ENCODE peak calls at places on chromosomes 2 and 18, in nine cellular contexts. M is RCC 7860; C is aorta; K is mucosa of descending colon; R is foreskin keratinocyte; G is Panc1; L is stimulated activated CD8-positive, alpha-beta memory T cell treated with anti-CD3 and anti-CD28 coated beads, Interleukin-4, amount 100 ng/mL, for 1 hour; Q is skeletal muscle cell; H is CD4-positive, alpha-beta T cell. I is an unnamed sample.

GRCh38 chr18:35099911-35100310 is 58.7 kb downstream of the MAPRE2 start:
- DNase-seq in M (no peak), K (no peak), H (no peak), R (peak), Q (peak), L (no peak), C (no peak), G (no peak), I (no peak)

GRCh38 chr2:102803041-102803896 is 41.4 kb downstream of the TMEM182 start:
- DNase-seq in L (no peak), M (no peak), H (no peak), G (no peak), R (peak), Q (no peak), K (no peak), C (no peak), I (no peak)

GRCh38 chr2:95158891-95159619 is 593 bp downstream of the ZNF514 start:
- DNase-seq in R (peak), K (peak), L (no peak), H (peak), G (no peak), C (peak), Q (no peak), M (peak), I (no peak)

GRCh38 chr2:17747684-17748452 is 5.7 kb downstream of the SMC6 start:
- DNase-seq in Q (no peak), H (no peak), M (peak), C (no peak), R (peak), G (no peak), K (no peak), L (no peak), I (no peak)

GRCh38 chr2:168208652-168209051 is 38.7 kb downstream of the STK39 start:
- DNase-seq in K (no peak), M (peak), H (no peak), C (no peak), L (no peak), G (no peak), Q (no peak), R (no peak), I (no peak)

GRCh38 chr18:10351221-10351795 is 103.1 kb upstream of the APCDD1 start:
- DNase-seq in L (no peak), Q (peak), H (no peak), R (no peak), C (no peak), G (no peak), K (no peak), M (no peak), I (no peak)

GRCh38 chr2:154452906-154453493 is 245.5 kb upstream of the KCNJ3 start:
- DNase-seq in Q (no peak), G (no peak), L (no peak), H (no peak), M (no peak), K (no peak), C (no peak), R (peak), I (peak)

GRCh38 chr2:26606847-26607190 is 34.3 kb downstream of the CIB4 start:
- DNase-seq in R (peak), C (no peak), Q (no peak), G (no peak), K (no peak), H (no peak), M (no peak), L (no peak), I (peak)

GRCh38 chr2:128318776-128319456 is at the start of gene HS6ST1:
- DNase-seq in M (peak), Q (no peak), C (peak), H (peak), G (no peak), K (peak), L (peak), R (peak), I (peak)

GRCh38 chr2:68736086-68736485 is 1.5 kb downstream of the ARHGAP25 start:
- DNase-seq in R (no peak), K (no peak), G (no peak), C (no peak), H (no peak), M (no peak), L (no peak), Q (no peak), I (no peak)

GRCh38 chr18:4636957-4637356 is 181.8 kb upstream of the DLGAP1 start:
- DNase-seq in M (peak), C (no peak), Q (no peak), R (no peak), G (no peak), L (no peak), H (no peak), K (no peak), I (no peak)

GRCh38 chr2:240170354-240170735 is 29.9 kb upstream of the OTOS start:
- DNase-seq in G (no peak), C (peak), Q (no peak), M (no peak), L (no peak), K (no peak), H (no peak), R (no peak), I (no peak)

GRCh38 chr2:101253713-101254085 is 1.0 kb downstream of the CNOT11 start:
- DNase-seq in K (no peak), Q (no peak), G (no peak), M (no peak), R (no peak), L (no peak), H (no peak), C (no peak), I (no peak)

GRCh38 chr2:105329561-105330495 is at the start of gene TGFBRAP1:
- DNase-seq in C (peak), K (peak), R (peak), L (peak), M (no peak), G (no peak), H (peak), Q (no peak), I (no peak)

GRCh38 chr2:233712596-233713261 is at the start of gene UGT1A5:
- DNase-seq in L (no peak), H (no peak), C (no peak), M (no peak), R (no peak), G (no peak), K (no peak), Q (no peak), I (no peak)

GRCh38 chr2:144389151-144389929 is 130.6 kb downstream of the ZEB2 start:
- DNase-seq in R (peak), M (no peak), K (peak), C (no peak), H (no peak), Q (no peak), G (no peak), L (no peak), I (no peak)

GRCh38 chr2:460861-461260 is 173.0 kb upstream of the ALKAL2 start:
- DNase-seq in L (no peak), G (no peak), M (no peak), R (no peak), C (no peak), H (no peak), K (no peak), Q (no peak), I (no peak)

GRCh38 chr2:12089001-12089400 is 342.6 kb downstream of the LPIN1 start:
- DNase-seq in L (no peak), H (no peak), M (no peak), G (no peak), K (no peak), R (no peak), C (no peak), Q (no peak), I (no peak)

GRCh38 chr18:75464356-75464755 is 36.9 kb upstream of the SMIM21 start:
- DNase-seq in G (no peak), Q (no peak), M (no peak), K (no peak), C (no peak), R (no peak), L (no peak), H (no peak), I (no peak)

GRCh38 chr2:145757503-145758290 is 1237.8 kb upstream of the ZEB2 start:
- DNase-seq in H (no peak), K (no peak), R (peak), C (no peak), M (no peak), L (no peak), G (no peak), Q (no peak), I (no peak)

GRCh38 chr2:168974370-168974769 is 56.8 kb downstream of the ABCB11 start:
- DNase-seq in R (no peak), G (no peak), H (no peak), L (no peak), K (no peak), Q (no peak), C (no peak), M (no peak), I (no peak)

GRCh38 chr18:45276878-45277277 is 338.4 kb upstream of the SLC14A2 start:
- DNase-seq in H (no peak), G (no peak), M (no peak), L (no peak), R (no peak), K (no peak), C (no peak), Q (no peak), I (no peak)

GRCh38 chr18:59264651-59265245 is 8.5 kb downstream of the RAX start:
- DNase-seq in C (no peak), H (no peak), R (no peak), G (no peak), M (no peak), L (no peak), Q (no peak), K (no peak), I (no peak)

GRCh38 chr18:76686737-76687231 is 135.6 kb upstream of the ZNF236 start:
- DNase-seq in K (peak), C (peak), Q (no peak), H (no peak), G (peak), L (no peak), R (peak), M (peak), I (peak)

GRCh38 chr18:72878143-72878542 is 10.4 kb upstream of the NETO1 start:
- DNase-seq in L (no peak), C (no peak), Q (no peak), G (no peak), K (no peak), H (no peak), R (no peak), M (no peak), I (no peak)

GRCh38 chr2:27079233-27080139 is 1.1 kb downstream of the EMILIN1 start:
- DNase-seq in G (no peak), L (no peak), Q (no peak), H (no peak), M (no peak), R (no peak), C (no peak), K (no peak), I (no peak)

GRCh38 chr2:205408690-205409089 is 273.6 kb upstream of the NRP2 start:
- DNase-seq in K (no peak), H (no peak), G (no peak), Q (no peak), C (no peak), R (no peak), M (no peak), L (no peak), I (no peak)

GRCh38 chr2:241948299-241948897 is 78.9 kb downstream of the RTP5 start:
- DNase-seq in G (no peak), L (no peak), H (no peak), M (no peak), C (no peak), Q (no peak), R (no peak), K (no peak), I (no peak)

GRCh38 chr2:129758461-129759185 is 220.8 kb upstream of the RAB6C start:
- DNase-seq in L (no peak), K (no peak), Q (no peak), H (no peak), M (no peak), R (no peak), G (no peak), C (peak), I (no peak)

GRCh38 chr2:26245810-26246209 is 1.1 kb downstream of the HADHB start:
- DNase-seq in C (no peak), H (no peak), K (no peak), Q (no peak), M (peak), L (no peak), G (no peak), R (peak), I (no peak)

GRCh38 chr2:201235865-201236811 is 24.2 kb upstream of the CASP8 start:
- DNase-seq in L (no peak), C (peak), R (no peak), M (peak), K (no peak), G (no peak), Q (peak), H (peak), I (no peak)

I was measured in HCT116.